ENCODE peak calls at places on chromosomes 12 and 14, in four cellular contexts. O, I, Q and Y are unnamed samples.

GRCh38 chr14:95701846-95702221 is 12.1 kb downstream of the TCL1A start:
- DNase-seq in O (peak), I (no peak), Q (no peak), Y (no peak)

GRCh38 chr14:66315548-66315947 is 170.6 kb upstream of the CCDC196 start:
- DNase-seq in O (peak), I (no peak), Q (no peak), Y (no peak)

GRCh38 chr14:68986926-68987652 is 8.0 kb upstream of the ACTN1 start:
- DNase-seq in O (no peak), I (peak), Q (no peak), Y (no peak)

GRCh38 chr12:2294651-2295475 is 242.1 kb downstream of the CACNA1C start:
- DNase-seq in O (no peak), I (peak), Q (no peak), Y (peak)

GRCh38 chr14:101506211-101506920 is 54.9 kb upstream of the DIO3 start:
- DNase-seq in O (no peak), I (no peak), Q (peak), Y (no peak)

GRCh38 chr14:21436567-21437062 is 19.3 kb downstream of the CHD8 start:
- DNase-seq in O (no peak), I (no peak), Q (no peak), Y (no peak)

GRCh38 chr12:78721906-78722305 is 142.7 kb upstream of the SYT1 start:
- DNase-seq in O (no peak), I (peak), Q (no peak), Y (no peak)

GRCh38 chr14:103734081-103734888 is 18.7 kb downstream of the ZFYVE21 start:
- DNase-seq in O (no peak), I (no peak), Q (no peak), Y (no peak)

GRCh38 chr12:71439613-71440392 is at the start of gene LGR5:
- DNase-seq in O (peak), I (peak), Q (peak), Y (peak)

GRCh38 chr12:109571773-109572505 is 1.4 kb downstream of the MMAB start:
- DNase-seq in O (no peak), I (no peak), Q (no peak), Y (no peak)

GRCh38 chr14:23670489-23670888 is 34.3 kb downstream of the DHRS2 start:
- DNase-seq in O (no peak), I (no peak), Q (no peak), Y (no peak)
- TF ChIP-seq CTCF in O (no peak), I (no peak), Q (no peak), Y (no peak)

GRCh38 chr12:12899530-12900380 is 8.4 kb downstream of the GPRC5A start:
- DNase-seq in O (no peak), I (peak), Q (no peak), Y (peak)

GRCh38 chr12:12898911-12899511 is 7.6 kb downstream of the GPRC5A start:
- DNase-seq in O (no peak), I (no peak), Q (no peak), Y (no peak)

GRCh38 chr12:12897286-12897685 is 5.9 kb downstream of the GPRC5A start:
- DNase-seq in O (no peak), I (no peak), Q (no peak), Y (no peak)

GRCh38 chr12:12896261-12896660 is 4.9 kb downstream of the GPRC5A start:
- DNase-seq in O (no peak), I (peak), Q (no peak), Y (peak)

DNA sequence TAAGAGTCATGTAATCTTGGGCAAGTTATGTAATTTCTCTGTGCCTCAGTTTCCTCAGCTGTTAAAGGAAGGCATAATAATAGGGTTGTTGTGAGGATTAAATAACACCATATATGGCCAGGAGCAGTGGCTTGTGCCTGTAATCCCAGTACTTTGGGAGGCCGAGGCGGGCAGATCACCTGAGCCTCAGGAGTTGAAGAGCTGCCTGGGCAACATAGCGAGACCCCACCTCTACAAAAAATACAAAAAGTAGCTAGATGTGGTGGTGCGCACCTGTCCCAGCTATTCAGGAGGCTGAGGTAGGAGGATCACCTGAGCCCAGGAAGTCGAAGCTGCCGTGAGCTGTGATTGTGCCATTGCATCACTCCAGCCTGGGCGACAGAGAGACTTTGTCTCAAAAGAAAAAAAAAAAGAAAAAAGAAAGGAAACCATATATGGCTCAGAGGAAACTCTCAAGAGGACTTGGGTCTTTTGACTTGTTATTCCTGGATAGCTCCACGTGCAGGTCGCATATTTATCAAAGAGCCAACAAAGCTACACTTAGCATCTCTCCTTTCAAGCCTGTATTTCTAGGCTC is 6.9 kb downstream of the GPRC5A start:
- DNase-seq in O (no peak), I (no peak), Q (no peak), Y (no peak)
- H3K4me3 ChIP-seq in O (no peak), I (no peak), Q (no peak), Y (no peak)

GRCh38 chr12:57641699-57642442 is 8.9 kb upstream of the B4GALNT1 start:
- DNase-seq in O (no peak), I (no peak), Q (no peak), Y (no peak)

GRCh38 chr12:57632898-57633825 is at the start of gene B4GALNT1:
- DNase-seq in O (peak), I (peak), Q (no peak), Y (peak)

GRCh38 chr12:57638096-57638495 is 5.1 kb upstream of the B4GALNT1 start:
- DNase-seq in O (no peak), I (no peak), Q (no peak), Y (no peak)

GRCh38 chr12:57640156-57641042 is 7.4 kb upstream of the B4GALNT1 start:
- DNase-seq in O (no peak), I (no peak), Q (no peak), Y (peak)

GRCh38 chr12:57637364-57637763 is 4.4 kb upstream of the B4GALNT1 start:
- DNase-seq in O (no peak), I (no peak), Q (no peak), Y (no peak)
- TF ChIP-seq CTCF in O (no peak), I (no peak), Q (peak), Y (no peak)

DNA sequence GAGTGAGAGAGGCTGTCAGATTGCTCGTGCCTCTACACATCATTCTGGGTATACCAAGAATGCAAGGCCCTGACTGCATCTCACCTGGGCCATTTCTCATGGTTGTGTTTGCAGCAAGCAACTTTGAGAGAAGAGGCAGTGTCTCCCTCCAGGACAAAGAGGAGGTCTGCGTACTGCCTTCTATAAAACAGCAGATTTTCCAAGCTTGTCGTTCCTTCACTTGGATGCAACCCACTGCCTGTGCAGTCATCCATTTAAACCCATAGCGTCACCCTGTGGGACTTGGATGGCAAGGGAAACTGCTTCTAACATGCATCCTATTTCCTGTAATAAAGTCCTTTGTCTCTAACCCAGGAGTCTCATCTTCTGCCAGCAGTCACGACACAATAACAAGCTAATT is 1.3 kb downstream of the POMT2 start:
- DNase-seq in O (no peak), I (no peak), Q (no peak), Y (no peak)
- H3K4me3 ChIP-seq in O (peak), I (no peak), Q (no peak), Y (no peak)

GRCh38 chr12:13583630-13584029 is 387.1 kb downstream of the EMP1 start:
- DNase-seq in O (no peak), I (no peak), Q (no peak), Y (no peak)

GRCh38 chr12:13587721-13588389 is 391.3 kb downstream of the EMP1 start:
- DNase-seq in O (peak), I (no peak), Q (no peak), Y (no peak)

GRCh38 chr12:13588574-13588973 is 392.0 kb downstream of the EMP1 start:
- DNase-seq in O (no peak), I (no peak), Q (no peak), Y (no peak)

GRCh38 chr12:13582421-13582820 is 385.9 kb downstream of the EMP1 start:
- DNase-seq in O (no peak), I (no peak), Q (no peak), Y (no peak)

DNA sequence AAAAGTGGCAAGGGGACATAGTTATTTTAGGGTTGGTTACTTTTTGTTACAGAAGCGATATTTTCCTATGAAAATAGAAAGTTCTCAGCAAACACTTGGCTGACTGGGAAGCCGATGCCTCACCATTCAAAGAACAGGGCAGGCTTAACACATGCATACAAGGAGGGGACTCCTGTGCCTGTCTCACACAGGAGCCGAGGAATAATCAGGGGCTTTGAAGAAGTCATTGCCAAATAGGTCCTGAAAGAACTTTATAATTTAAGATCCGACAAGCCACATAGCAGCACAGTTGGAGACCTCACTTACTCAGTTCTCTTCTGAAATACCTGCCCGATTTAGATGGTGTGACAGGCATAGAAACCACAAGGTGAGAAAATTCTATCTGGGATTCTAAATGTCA is 389.8 kb downstream of the EMP1 start:
- DNase-seq in O (no peak), I (no peak), Q (no peak), Y (no peak)
- TF ChIP-seq CTCF in O (no peak), I (no peak), Q (no peak), Y (no peak)